ENCODE peak calls at places on chromosomes 16 and 17, in six cellular contexts. I is esophagus squamous epithelium, L is keratinocyte, J is neural progenitor cell, T is heart right ventricle, X is HCT116. V is an unnamed sample.

GRCh38 chr16:49282690-49283375 is 1.2 kb upstream of the CBLN1 start:
- DNase-seq in I (no peak), L (no peak), J (peak), T (peak), X (no peak), V (no peak)

GRCh38 chr17:980406-981291 is 1.1 kb upstream of the NXN start:
- DNase-seq in I (peak), L (no peak), J (peak), T (peak), X (peak), V (peak)

GRCh38 chr17:74118504-74118903 is 85.0 kb upstream of the RPL38 start:
- DNase-seq in I (no peak), L (no peak), J (peak), T (no peak), X (no peak), V (no peak)

GRCh38 chr17:79033741-79034501 is 10.0 kb downstream of the C1QTNF1 start:
- DNase-seq in I (no peak), L (no peak), J (no peak), T (peak), X (no peak), V (no peak)

GRCh38 chr16:57608462-57609113 is 19.8 kb upstream of the ADGRG1 start:
- DNase-seq in I (no peak), L (no peak), J (no peak), T (no peak), X (no peak), V (no peak)

GRCh38 chr16:8627456-8627855 is 6.0 kb downstream of the METTL22 start:
- DNase-seq in I (no peak), L (no peak), J (no peak), T (no peak), X (no peak), V (no peak)

GRCh38 chr16:10225653-10226052 is 43.4 kb upstream of the GRIN2A start:
- DNase-seq in I (no peak), L (no peak), J (no peak), T (no peak), X (no peak), V (no peak)

GRCh38 chr16:53843084-53843483 is 139.1 kb downstream of the FTO start:
- DNase-seq in I (no peak), L (no peak), J (no peak), T (no peak), X (no peak), V (no peak)

GRCh38 chr16:85253127-85253941 is 141.1 kb upstream of the CIBAR2 start:
- DNase-seq in I (no peak), L (no peak), J (peak), T (peak), X (no peak), V (peak)

GRCh38 chr17:75645501-75645888 is 12.3 kb downstream of the SMIM5 start:
- DNase-seq in I (no peak), L (peak), J (no peak), T (no peak), X (peak), V (peak)

DNA sequence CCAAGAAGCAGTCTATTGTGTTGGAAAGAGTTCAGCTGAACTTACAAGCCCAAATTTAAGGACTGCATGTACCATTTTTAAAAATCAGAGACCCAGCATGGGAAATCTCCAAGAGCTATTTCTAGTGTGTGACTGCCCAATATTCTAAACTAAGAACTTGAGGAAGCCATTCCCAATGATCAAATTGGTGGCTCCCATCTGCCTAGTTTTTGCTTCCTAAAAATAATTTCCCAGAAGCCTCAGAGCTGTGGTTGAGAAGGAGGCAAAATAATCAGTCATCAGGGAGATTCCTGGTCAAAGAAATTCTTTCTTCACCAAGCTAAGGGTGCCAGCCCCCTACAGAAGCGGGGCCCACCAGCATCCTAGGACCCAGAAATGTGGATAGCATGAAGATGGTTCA is 176.1 kb upstream of the CDH5 start:
- DNase-seq in I (no peak), L (no peak), J (no peak), T (no peak), X (no peak), V (no peak)
- H3K27ac ChIP-seq in I (no peak), L (no peak), J (no peak), T (no peak), X (no peak), V (no peak)

DNA sequence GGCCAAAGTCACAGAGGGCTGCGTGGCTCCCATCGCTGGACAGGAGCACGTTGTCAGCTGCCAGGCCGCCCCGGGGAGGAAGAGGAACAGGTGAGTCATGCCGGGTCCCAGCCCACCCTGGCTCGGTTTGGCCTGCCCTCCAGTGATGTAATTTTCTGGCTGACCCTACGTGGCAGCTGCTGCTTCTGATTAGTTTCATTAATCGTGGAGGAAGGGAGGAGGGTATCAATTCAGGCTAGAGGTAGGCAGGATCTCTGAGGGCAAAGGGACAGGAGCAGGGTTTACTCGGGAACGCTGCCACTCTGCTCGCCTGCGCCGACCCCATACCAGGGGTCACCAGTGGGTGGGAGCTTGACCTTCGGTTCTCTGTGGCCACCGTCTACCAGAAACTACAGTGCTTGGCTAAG is 11.7 kb upstream of the SPATA32 start:
- DNase-seq in I (no peak), L (no peak), J (no peak), T (no peak), X (no peak), V (no peak)
- TF ChIP-seq CTCF in I (no peak), L (no peak), J (no peak), T (no peak), X (no peak), V (no peak)

DNA sequence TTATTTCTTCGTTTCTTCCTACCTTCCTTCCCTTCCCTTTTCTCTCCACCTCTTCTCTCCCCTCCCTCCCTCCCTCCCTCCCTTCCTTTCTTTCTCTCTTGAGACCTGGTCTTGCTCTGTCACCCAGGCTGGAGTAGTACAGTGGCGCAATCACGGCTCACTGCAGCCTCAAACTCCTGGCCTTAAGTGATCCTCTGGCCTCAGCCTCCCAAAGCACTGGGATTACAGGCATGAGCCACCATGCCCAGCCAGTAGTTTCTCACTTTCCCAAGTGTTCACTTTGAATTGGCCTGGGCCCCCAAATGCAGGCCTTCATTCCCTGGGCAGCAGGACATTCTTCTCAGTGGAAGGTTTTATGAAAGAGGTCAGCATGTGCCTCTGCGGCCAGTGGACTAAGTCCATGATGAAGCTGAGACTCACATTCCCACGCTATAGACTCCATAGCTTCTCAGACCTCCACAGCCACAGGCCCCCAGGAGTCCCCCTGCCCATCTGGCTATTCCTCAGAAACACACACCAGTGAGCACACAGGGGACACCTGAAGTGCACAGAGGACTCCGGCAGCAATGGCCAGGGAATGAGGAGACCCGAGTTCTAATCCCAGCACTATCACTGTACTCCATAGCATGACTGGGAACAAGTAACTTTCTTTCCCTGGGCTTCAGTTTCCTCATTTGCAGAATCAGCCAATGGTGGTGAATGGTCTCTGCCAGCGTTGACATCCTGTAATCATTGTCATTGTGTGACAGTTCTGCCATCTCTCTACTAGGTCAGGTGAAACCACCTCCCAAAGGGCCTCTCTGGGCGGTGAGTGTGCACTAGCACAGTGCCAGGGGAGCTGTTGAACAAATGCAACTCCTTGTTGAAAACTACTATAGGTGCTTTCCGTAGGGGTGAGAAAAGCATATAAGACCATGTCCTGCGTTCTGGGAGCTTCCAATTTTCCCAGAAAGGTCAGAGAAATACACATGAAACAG is 69.2 kb upstream of the TBX2 start:
- DNase-seq in I (no peak), L (no peak), J (no peak), T (no peak), X (no peak), V (no peak)
- H3K27ac ChIP-seq in I (no peak), L (no peak), J (no peak), T (peak), X (no peak), V (no peak)

DNA sequence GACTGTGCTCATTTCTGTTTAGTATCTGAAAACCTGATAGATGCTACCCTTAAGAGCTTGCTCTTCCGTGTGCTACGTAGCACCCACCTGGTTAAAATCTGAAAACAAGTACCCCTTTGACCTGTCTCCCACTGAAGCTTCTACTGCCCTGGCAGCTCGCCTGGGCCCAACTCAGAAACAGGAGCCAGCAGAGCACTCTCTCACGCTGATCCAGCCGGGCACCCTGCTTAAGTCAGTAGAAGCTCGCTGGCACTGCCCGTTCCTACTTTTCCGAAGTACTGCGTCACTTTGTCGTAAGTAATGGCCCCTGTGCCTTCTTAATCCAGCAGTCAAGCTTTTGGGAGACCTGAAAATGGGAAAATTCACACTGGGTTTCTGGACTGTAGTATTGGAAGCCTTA is 18.9 kb downstream of the NTAN1 start:
- DNase-seq in I (no peak), L (no peak), J (no peak), T (no peak), X (no peak), V (no peak)
- TF ChIP-seq CTCF in I (no peak), L (no peak), J (no peak), T (no peak), X (no peak), V (no peak)

DNA sequence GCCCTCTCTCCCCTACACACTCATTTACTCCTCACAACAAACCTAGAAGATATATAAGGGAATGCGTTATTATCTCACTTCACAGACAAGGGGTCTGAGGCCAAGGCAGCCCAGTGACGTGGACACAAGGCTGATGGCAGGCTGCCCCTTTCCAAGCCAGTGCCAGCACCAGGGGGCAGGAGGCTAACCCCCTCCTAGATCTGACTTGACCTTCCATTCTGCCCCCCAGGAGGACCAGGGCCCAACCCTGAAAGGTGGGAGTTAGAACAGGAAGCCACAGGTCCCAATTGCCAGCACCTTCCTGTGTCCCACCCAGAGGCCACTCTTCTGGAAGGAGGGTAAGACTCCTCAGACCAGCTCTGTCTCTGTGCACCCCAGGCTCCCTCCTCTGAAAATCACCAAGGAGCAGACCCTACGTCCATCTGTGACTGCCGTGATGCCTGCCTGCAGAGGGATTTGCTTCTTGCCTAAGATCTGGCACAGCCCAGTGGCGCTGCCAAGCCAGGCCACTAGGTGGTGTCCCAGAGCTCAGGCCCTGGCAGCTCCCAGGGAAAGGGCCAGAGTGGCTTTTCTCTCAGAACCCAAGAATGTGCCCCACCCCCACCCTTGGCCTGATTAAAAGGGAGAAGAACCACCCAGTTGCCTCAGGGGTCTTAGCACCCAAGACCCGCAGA is 42.4 kb upstream of the MRPS23 start:
- DNase-seq in I (peak), L (no peak), J (peak), T (peak), X (peak), V (peak)
- H3K27ac ChIP-seq in I (peak), L (peak), J (peak), T (peak), X (peak), V (peak)

GRCh38 chr17:43778337-43779144 is at the start of gene DUSP3:
- DNase-seq in I (peak), L (no peak), J (peak), T (peak), X (peak), V (peak)
- TF ChIP-seq CTCF in I (no peak), L (no peak), J (no peak), T (no peak), X (no peak), V (no peak)

DNA sequence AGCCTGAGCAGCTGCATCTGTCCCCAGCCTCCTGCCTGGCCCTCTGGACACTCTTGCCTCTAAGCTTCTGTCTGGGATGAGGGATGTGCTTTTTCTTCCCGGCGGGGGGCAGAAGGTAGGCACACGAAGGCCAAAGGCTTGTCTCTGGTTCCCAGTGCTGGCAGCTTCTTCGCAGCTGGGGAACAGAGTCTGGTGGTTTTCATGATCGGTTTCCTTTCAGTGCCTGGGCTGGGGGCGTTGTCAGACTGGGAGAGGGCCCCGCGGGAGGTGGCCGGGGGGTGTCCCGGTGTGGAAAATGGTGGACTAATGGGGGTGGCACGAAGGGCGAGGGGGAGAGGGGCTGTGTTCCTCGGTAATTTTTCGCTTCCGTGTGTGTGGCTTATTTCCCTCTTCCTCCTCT is 988 bp downstream of the RAP1GAP2 start:
- DNase-seq in I (no peak), L (no peak), J (no peak), T (no peak), X (no peak), V (no peak)
- H3K27ac ChIP-seq in I (no peak), L (no peak), J (no peak), T (no peak), X (no peak), V (no peak)

DNA sequence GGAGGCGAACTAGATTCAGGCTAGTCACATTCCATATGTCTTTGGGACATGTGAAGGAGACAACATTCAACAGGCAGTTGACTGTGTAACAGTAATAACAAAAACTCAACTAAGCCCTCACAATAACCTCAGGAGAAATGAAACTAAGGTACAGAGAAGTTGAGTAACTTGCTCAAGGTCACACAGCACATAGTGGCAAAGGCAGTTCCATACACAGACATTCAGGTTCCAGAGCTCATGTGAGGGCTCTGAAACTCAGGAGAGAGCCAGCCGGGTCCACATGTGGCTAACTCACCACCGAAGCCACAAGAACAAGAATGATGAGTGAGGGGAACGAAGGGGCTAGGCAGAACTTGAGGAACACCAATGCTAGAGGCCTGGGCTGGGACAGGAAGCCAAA is 46.3 kb upstream of the CCL1 start:
- DNase-seq in I (no peak), L (no peak), J (no peak), T (no peak), X (no peak), V (no peak)
- TF ChIP-seq CTCF in I (no peak), L (no peak), J (no peak), T (no peak), X (no peak), V (no peak)

DNA sequence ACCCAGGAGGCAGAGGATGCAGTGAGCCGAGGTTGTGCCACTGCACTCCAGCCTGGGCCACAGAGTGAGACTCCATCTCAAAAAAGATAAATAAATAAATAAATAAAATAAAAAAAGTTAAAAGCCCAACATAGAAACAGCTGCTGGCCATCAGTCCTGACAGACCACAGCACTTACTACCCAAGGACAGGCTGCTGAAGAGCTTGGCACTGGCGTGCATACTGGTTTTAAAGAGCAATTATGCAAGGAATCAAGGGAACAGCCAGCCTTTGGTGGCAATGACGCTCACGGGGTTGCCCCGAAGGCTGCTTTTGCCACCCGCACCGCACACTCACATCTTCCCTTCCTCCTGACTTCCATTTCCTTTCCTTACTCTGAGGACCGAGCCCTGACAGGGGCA is 4.2 kb downstream of the PLD6 start:
- DNase-seq in I (no peak), L (no peak), J (no peak), T (peak), X (no peak), V (no peak)
- H3K27ac ChIP-seq in I (no peak), L (no peak), J (no peak), T (peak), X (no peak), V (no peak)